ENCODE peak calls at places on chromosome X, in eight cellular contexts. E is choroid plexus epithelial cell; I is NCI-H1092 treated with DMSO at 0.1 percent for 48 hours; O is H4; D is activated CD4-positive, alpha-beta T cell treated with anti-CD3 and anti-CD28 coated beads, Interleukin-2, amount 50 U/mL, for 48 hours; W is mucosa of gallbladder; V is AG09319; A is activated T-cell treated with anti-CD3 and anti-CD28 coated beads, Interleukin-2, amount 50 U/mL, for 24 hours. M is an unnamed sample.
A peak's percentile ranks its signal among the peaks of the same experiment; 100 is the strongest.

GRCh38 chrX:63581906-63582305 is 203.1 kb downstream of the ARHGEF9 start:
- DNase-seq in I (no peak), A (no peak), O (no peak), E (no peak), W (no peak), D (no peak), V (no peak), M (no peak)

GRCh38 chrX:9132036-9132435 is 98.1 kb upstream of the FAM9B start:
- DNase-seq in D (no peak), A (no peak), O (no peak), W (no peak), I (no peak), V (no peak), E (no peak), M (no peak)

GRCh38 chrX:79400618-79401017 is 33.5 kb upstream of the ITM2A start:
- DNase-seq in D (no peak), O (no peak), W (no peak), A (no peak), E (no peak), V (no peak), I (no peak), M (no peak)

GRCh38 chrX:129957241-129958099 is 25.0 kb upstream of the BCORL1 start:
- DNase-seq in E (peak; percentile 40), V (no peak), O (no peak), D (peak; percentile 66), W (peak; percentile 58), A (peak; percentile 72), I (peak; percentile 25), M (no peak)

GRCh38 chrX:48934581-48935331 is 15.9 kb upstream of the PIM2 start:
- DNase-seq in D (no peak), W (no peak), V (no peak), E (no peak), A (peak; percentile 49), O (no peak), I (no peak), M (no peak)

GRCh38 chrX:63932006-63932405 is 147.0 kb upstream of the ARHGEF9 start:
- DNase-seq in I (no peak), W (no peak), D (no peak), O (no peak), V (no peak), E (no peak), A (no peak), M (no peak)

GRCh38 chrX:115940888-115941332 is 229.6 kb upstream of the AGTR2 start:
- DNase-seq in V (peak; percentile 32), I (peak; percentile 88), D (no peak), W (peak; percentile 94), A (peak; percentile 45), O (no peak), E (peak; percentile 3), M (no peak)

GRCh38 chrX:68634649-68635227 is 12.7 kb upstream of the STARD8 start:
- DNase-seq in O (no peak), V (no peak), E (no peak), D (no peak), I (no peak), W (no peak), A (no peak), M (no peak)

GRCh38 chrX:17990542-17990941 is 129.4 kb upstream of the RAI2 start:
- DNase-seq in O (no peak), E (no peak), W (no peak), D (no peak), A (no peak), V (no peak), I (no peak), M (no peak)

GRCh38 chrX:18889982-18890381 is 93.9 kb downstream of the PHKA2 start:
- DNase-seq in V (no peak), I (no peak), A (no peak), D (no peak), W (no peak), E (no peak), O (no peak), M (no peak)

GRCh38 chrX:49103637-49104036 is 19.9 kb downstream of the GPKOW start:
- DNase-seq in W (no peak), I (no peak), E (no peak), A (no peak), V (no peak), O (peak; percentile 57), D (no peak), M (no peak)

GRCh38 chrX:106730385-106730784 is 3.9 kb downstream of the RNF128 start:
- DNase-seq in I (no peak), D (no peak), V (no peak), A (no peak), E (no peak), O (no peak), W (no peak), M (no peak)

GRCh38 chrX:113741744-113742143 is 842.1 kb upstream of the HTR2C start:
- DNase-seq in D (no peak), W (no peak), A (no peak), I (peak; percentile 28), E (peak; percentile 0), V (peak; percentile 22), O (peak; percentile 35), M (peak; percentile 16)

GRCh38 chrX:150766351-150767044 is 73.3 kb downstream of the MTMR1 start:
- DNase-seq in V (no peak), I (no peak), O (no peak), W (no peak), A (no peak), E (no peak), D (no peak), M (no peak)

M was measured in retinal pigment epithelial cell.